ENCODE peak calls at places on chromosome 13, in seven cellular contexts. L is neural crest cell, D is T1000, K is NCI-H2171 treated with DMSO at 0.1 percent for 48 hours, Q is stomach, F is coronary artery, X is nucleus accumbens. H is an unnamed sample.

GRCh38 chr13:63463782-63464610 is 2048.3 kb upstream of the PCDH20 start:
- DNase-seq in L (no peak), D (no peak), K (no peak), Q (no peak), F (no peak), X (no peak), H (no peak)

GRCh38 chr13:49625392-49626137 is 2.7 kb upstream of the ARL11 start:
- DNase-seq in L (no peak), D (no peak), K (no peak), Q (peak; percentile 87), F (no peak), X (no peak), H (peak; percentile 73)

GRCh38 chr13:109665781-109666249 is 120.6 kb downstream of the IRS2 start:
- DNase-seq in L (no peak), D (no peak), K (no peak), Q (no peak), F (no peak), X (no peak), H (no peak)

GRCh38 chr13:77359171-77359570 is 32.3 kb upstream of the MYCBP2 start:
- DNase-seq in L (no peak), D (no peak), K (no peak), Q (no peak), F (no peak), X (no peak), H (no peak)

GRCh38 chr13:81480634-81481033 is 1139.7 kb upstream of the SPRY2 start:
- DNase-seq in L (no peak), D (no peak), K (no peak), Q (no peak), F (no peak), X (no peak), H (no peak)

GRCh38 chr13:44765076-44765475 is 188.9 kb upstream of the TSC22D1 start:
- DNase-seq in L (no peak), D (no peak), K (no peak), Q (no peak), F (no peak), X (no peak), H (no peak)

GRCh38 chr13:99816321-99816720 is 155.2 kb downstream of the ZIC5 start:
- DNase-seq in L (no peak), D (no peak), K (no peak), Q (no peak), F (no peak), X (no peak), H (no peak)

GRCh38 chr13:109628251-109628699 is 158.1 kb downstream of the IRS2 start:
- DNase-seq in L (no peak), D (peak; percentile 64), K (no peak), Q (no peak), F (no peak), X (no peak), H (peak; percentile 39)

GRCh38 chr13:110555601-110556223 is 5.8 kb downstream of the RAB20 start:
- DNase-seq in L (no peak), D (no peak), K (no peak), Q (peak; percentile 70), F (no peak), X (no peak), H (no peak)

GRCh38 chr13:51282322-51282721 is 57.2 kb upstream of the SERPINE3 start:
- DNase-seq in L (no peak), D (no peak), K (no peak), Q (peak; percentile 65), F (no peak), X (no peak), H (no peak)

GRCh38 chr13:73040479-73040878 is 18.3 kb upstream of the KLF5 start:
- DNase-seq in L (no peak), D (no peak), K (no peak), Q (no peak), F (no peak), X (no peak), H (no peak)

GRCh38 chr13:48431431-48431830 is 18.5 kb upstream of the LPAR6 start:
- DNase-seq in L (no peak), D (no peak), K (no peak), Q (no peak), F (no peak), X (no peak), H (no peak)

H was measured in osteoblast.